ENCODE peak calls at places on chromosomes 5 and 9, in five cellular contexts. R, G, Y, N and D are unnamed samples.

GRCh38 chr9:2158729-2159128 is 143.6 kb downstream of the SMARCA2 start:
- DNase-seq in R (no peak), G (no peak), N (peak), Y (no peak), D (no peak)

GRCh38 chr9:109903515-109904138 is 123.6 kb downstream of the PALM2AKAP2 start:
- DNase-seq in G (peak), N (peak), Y (peak), R (no peak), D (peak)

GRCh38 chr5:149362541-149362940 is 4.7 kb downstream of the PCYOX1L start:
- DNase-seq in G (no peak), R (no peak), N (no peak), Y (no peak), D (no peak)

GRCh38 chr9:96031366-96031824 is 155.9 kb downstream of the ERCC6L2 start:
- DNase-seq in Y (no peak), N (peak), R (no peak), G (peak), D (no peak)

GRCh38 chr5:73301208-73302088 is 128.5 kb downstream of the TMEM174 start:
- DNase-seq in Y (no peak), R (no peak), N (no peak), G (no peak), D (no peak)

GRCh38 chr5:137743031-137743640 is 7.2 kb upstream of the KLHL3 start:
- DNase-seq in Y (peak), N (peak), G (peak), R (no peak), D (peak)

GRCh38 chr9:98176391-98177259 is 15.8 kb downstream of the CORO2A start:
- DNase-seq in G (no peak), Y (no peak), R (no peak), N (no peak), D (no peak)

GRCh38 chr9:128911529-128912035 is 9.2 kb upstream of the PHYHD1 start:
- DNase-seq in G (peak), R (no peak), Y (peak), N (peak), D (no peak)